ENCODE peak calls at places on chromosomes 6 and 20, in nine cellular contexts. J, F, L, C, V, X, U, B and A are unnamed samples.

GRCh38 chr6:151357758-151358436 is 33.5 kb downstream of the ZBTB2 start:
- DNase-seq in J (no peak), F (no peak), L (no peak), C (no peak), V (no peak), X (no peak), U (no peak), B (no peak), A (no peak)

GRCh38 chr20:43844778-43845614 is 69.7 kb upstream of the TOX2 start:
- DNase-seq in J (no peak), F (peak; percentile 74), L (no peak), C (peak; percentile 52), V (no peak), X (peak; percentile 24), U (peak; percentile 65), B (no peak), A (no peak)

GRCh38 chr6:72689107-72689954 is 67.5 kb downstream of the KCNQ5 start:
- DNase-seq in J (no peak), F (no peak), L (no peak), C (no peak), V (no peak), X (no peak), U (no peak), B (no peak), A (no peak)

GRCh38 chr6:170143401-170144150 is 147.3 kb downstream of the DLL1 start:
- DNase-seq in J (peak; percentile 30), F (no peak), L (no peak), C (no peak), V (no peak), X (no peak), U (no peak), B (no peak), A (no peak)

GRCh38 chr6:3209114-3210023 is 18.1 kb downstream of the TUBB2B start:
- DNase-seq in J (no peak), F (peak; percentile 96), L (no peak), C (no peak), V (peak; percentile 42), X (peak; percentile 69), U (peak; percentile 61), B (peak; percentile 88), A (peak; percentile 72)

GRCh38 chr20:59630526-59630925 is 26.2 kb downstream of the PHACTR3 start:
- DNase-seq in J (no peak), F (no peak), L (no peak), C (no peak), V (no peak), X (no peak), U (no peak), B (no peak), A (no peak)

GRCh38 chr6:142935553-142936517 is 9.1 kb downstream of the HIVEP2 start:
- DNase-seq in J (no peak), F (no peak), L (no peak), C (no peak), V (no peak), X (no peak), U (no peak), B (no peak), A (no peak)

GRCh38 chr20:47950557-47951283 is 165.4 kb upstream of the SULF2 start:
- DNase-seq in J (no peak), F (no peak), L (no peak), C (no peak), V (no peak), X (no peak), U (no peak), B (no peak), A (no peak)

GRCh38 chr6:47034421-47034820 is 7.7 kb downstream of the ADGRF1 start:
- DNase-seq in J (no peak), F (no peak), L (no peak), C (no peak), V (no peak), X (no peak), U (no peak), B (no peak), A (no peak)

GRCh38 chr6:157609117-157609516 is 213.9 kb upstream of the SNX9 start:
- DNase-seq in J (no peak), F (no peak), L (no peak), C (no peak), V (no peak), X (no peak), U (no peak), B (no peak), A (no peak)

GRCh38 chr6:107563694-107564093 is 73.8 kb downstream of the SOBP start:
- DNase-seq in J (no peak), F (no peak), L (no peak), C (no peak), V (no peak), X (no peak), U (no peak), B (no peak), A (no peak)

GRCh38 chr6:251920-252319 is 40.4 kb upstream of the DUSP22 start:
- DNase-seq in J (no peak), F (no peak), L (no peak), C (no peak), V (no peak), X (no peak), U (no peak), B (no peak), A (no peak)

GRCh38 chr6:137412562-137412961 is 81.6 kb downstream of the OLIG3 start:
- DNase-seq in J (no peak), F (no peak), L (no peak), C (no peak), V (no peak), X (no peak), U (no peak), B (no peak), A (no peak)

GRCh38 chr6:116238083-116238482 is 15.8 kb downstream of the TSPYL4 start:
- DNase-seq in J (no peak), F (no peak), L (no peak), C (no peak), V (no peak), X (no peak), U (no peak), B (no peak), A (no peak)

GRCh38 chr6:133208183-133208755 is 32.9 kb upstream of the EYA4 start:
- DNase-seq in J (no peak), F (no peak), L (no peak), C (no peak), V (no peak), X (no peak), U (no peak), B (no peak), A (no peak)

GRCh38 chr20:50308513-50309279 is 118.1 kb downstream of the CEBPB start:
- DNase-seq in J (peak; percentile 77), F (peak; percentile 42), L (peak; percentile 70), C (peak; percentile 98), V (peak; percentile 92), X (no peak), U (peak; percentile 97), B (peak; percentile 96), A (peak; percentile 29)

GRCh38 chr6:44156494-44157151 is 2.0 kb upstream of the CAPN11 start:
- DNase-seq in J (no peak), F (no peak), L (peak; percentile 34), C (no peak), V (no peak), X (no peak), U (no peak), B (peak; percentile 97), A (no peak)

GRCh38 chr6:126093108-126093507 is 106.8 kb downstream of the TRMT11 start:
- DNase-seq in J (no peak), F (no peak), L (no peak), C (no peak), V (no peak), X (no peak), U (no peak), B (no peak), A (no peak)

GRCh38 chr20:32763202-32763999 is 1.2 kb downstream of the DNMT3B start:
- DNase-seq in J (no peak), F (no peak), L (no peak), C (no peak), V (no peak), X (no peak), U (no peak), B (no peak), A (peak; percentile 23)
- TF ChIP-seq POLR2A in J (no peak), F (no peak), L (no peak), C (no peak), V (no peak), X (no peak), U (no peak), B (no peak), A (no peak)

GRCh38 chr6:154732824-154733609 is at the start of gene SCAF8:
- DNase-seq in J (peak; percentile 77), F (peak; percentile 53), L (peak; percentile 67), C (no peak), V (peak; percentile 63), X (peak; percentile 93), U (peak; percentile 81), B (peak; percentile 73), A (peak; percentile 94)
- TF ChIP-seq POLR2A in J (no peak), F (peak; percentile 46), L (peak; percentile 39), C (peak; percentile 31), V (peak; percentile 36), X (peak; percentile 94), U (peak; percentile 24), B (peak; percentile 75), A (peak; percentile 61)

DNA sequence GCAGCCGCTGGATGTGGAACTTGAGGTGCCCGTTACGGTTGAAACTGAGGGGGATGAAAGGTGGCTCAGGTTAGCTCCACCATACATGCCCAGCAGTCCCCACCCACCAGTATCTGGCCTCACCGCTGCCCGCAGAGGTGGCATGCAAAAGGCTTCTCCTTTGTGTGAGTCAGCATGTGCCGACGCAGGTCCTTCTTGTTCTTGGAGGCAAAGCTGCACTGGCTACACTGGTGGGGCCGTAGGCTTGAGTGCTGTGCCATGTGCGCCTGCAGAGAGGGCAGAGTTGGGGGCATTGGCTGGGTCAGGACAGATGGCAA is 15.8 kb downstream of the PCIF1 start:
- DNase-seq in J (no peak), F (no peak), L (no peak), C (no peak), V (no peak), X (no peak), U (no peak), B (no peak), A (no peak)
- TF ChIP-seq POLR2A in J (no peak), F (no peak), L (no peak), C (no peak), V (no peak), X (no peak), U (no peak), B (no peak), A (no peak)

GRCh38 chr6:18389479-18389878 is 2.3 kb downstream of the RNF144B start:
- DNase-seq in J (no peak), F (no peak), L (no peak), C (no peak), V (no peak), X (no peak), U (no peak), B (no peak), A (no peak)

GRCh38 chr6:18386302-18386976 is 711 bp upstream of the RNF144B start:
- DNase-seq in J (no peak), F (no peak), L (peak; percentile 64), C (no peak), V (peak; percentile 15), X (no peak), U (peak; percentile 63), B (peak; percentile 90), A (no peak)

GRCh38 chr6:18388942-18389341 is 1.8 kb downstream of the RNF144B start:
- DNase-seq in J (no peak), F (no peak), L (peak; percentile 57), C (no peak), V (no peak), X (no peak), U (no peak), B (peak; percentile 82), A (no peak)

GRCh38 chr6:18388252-18388651 is 1.1 kb downstream of the RNF144B start:
- DNase-seq in J (no peak), F (no peak), L (no peak), C (no peak), V (no peak), X (no peak), U (no peak), B (no peak), A (peak; percentile 23)

GRCh38 chr6:18387061-18387721 is at the start of gene RNF144B:
- DNase-seq in J (peak; percentile 83), F (peak; percentile 69), L (peak; percentile 91), C (peak; percentile 92), V (peak; percentile 55), X (peak; percentile 82), U (peak; percentile 91), B (peak; percentile 94), A (peak; percentile 65)
- TF ChIP-seq POLR2A in J (peak; percentile 35), F (peak; percentile 70), L (peak; percentile 89), C (peak; percentile 23), V (peak; percentile 58), X (no peak), U (peak; percentile 77), B (peak; percentile 58), A (peak; percentile 50)